ENCODE peak calls at places on chromosomes 3 and 15, in eight cellular contexts. Y is heart right ventricle, S is neural progenitor cell, U is thyroid gland, A is uterus, N is RWPE1, M is lower lobe of right lung, C is RWPE2. B is an unnamed sample.

GRCh38 chr15:101258238-101259144 is 6.6 kb upstream of the CHSY1 start:
- DNase-seq in S (peak; percentile 75), N (peak; percentile 61), M (no peak), Y (no peak), C (no peak), A (peak; percentile 66), U (peak; percentile 61), B (peak; percentile 71)

GRCh38 chr15:88630141-88630721 is 8.6 kb upstream of the ISG20 start:
- DNase-seq in Y (no peak), S (no peak), C (peak; percentile 85), A (peak; percentile 61), N (no peak), U (no peak), M (no peak), B (no peak)

GRCh38 chr3:138941259-138941885 is 5.6 kb downstream of the FOXL2 start:
- DNase-seq in M (no peak), C (no peak), Y (no peak), U (no peak), N (no peak), A (no peak), S (peak; percentile 79), B (no peak)

GRCh38 chr15:59313703-59314332 is 58.9 kb downstream of the MYO1E start:
- DNase-seq in Y (peak; percentile 63), M (peak; percentile 87), S (no peak), N (peak; percentile 84), U (peak; percentile 95), C (peak; percentile 94), A (peak; percentile 90), B (peak; percentile 43)

GRCh38 chr3:164723396-164723795 is 354.9 kb downstream of the SI start:
- DNase-seq in M (no peak), U (no peak), A (no peak), C (no peak), S (peak; percentile 26), N (no peak), Y (no peak), B (no peak)

GRCh38 chr3:132034097-132034485 is 723 bp downstream of the CPNE4 start:
- DNase-seq in A (no peak), N (no peak), M (no peak), U (no peak), Y (no peak), S (peak; percentile 12), C (no peak), B (no peak)

GRCh38 chr3:40720863-40721262 is 196.1 kb downstream of the ZNF621 start:
- DNase-seq in C (no peak), A (no peak), U (no peak), Y (no peak), N (no peak), M (no peak), S (peak; percentile 48), B (no peak)

GRCh38 chr15:98548172-98548971 is 100.0 kb upstream of the IGF1R start:
- DNase-seq in A (peak; percentile 70), N (peak; percentile 71), S (peak; percentile 80), C (peak; percentile 84), U (peak; percentile 70), M (peak; percentile 82), Y (peak; percentile 70), B (peak; percentile 66)

GRCh38 chr3:193829781-193830180 is 236.8 kb downstream of the OPA1 start:
- DNase-seq in S (no peak), C (peak; percentile 80), U (peak; percentile 82), N (peak; percentile 83), A (no peak), M (no peak), Y (no peak), B (no peak)

GRCh38 chr3:186953011-186953487 is 22.7 kb downstream of the ST6GAL1 start:
- DNase-seq in Y (no peak), N (no peak), U (no peak), S (no peak), A (no peak), M (no peak), C (no peak), B (no peak)

GRCh38 chr3:86221601-86222000 is 769.3 kb downstream of the VGLL3 start:
- DNase-seq in U (no peak), M (no peak), Y (no peak), A (no peak), N (no peak), C (no peak), S (no peak), B (no peak)

DNA sequence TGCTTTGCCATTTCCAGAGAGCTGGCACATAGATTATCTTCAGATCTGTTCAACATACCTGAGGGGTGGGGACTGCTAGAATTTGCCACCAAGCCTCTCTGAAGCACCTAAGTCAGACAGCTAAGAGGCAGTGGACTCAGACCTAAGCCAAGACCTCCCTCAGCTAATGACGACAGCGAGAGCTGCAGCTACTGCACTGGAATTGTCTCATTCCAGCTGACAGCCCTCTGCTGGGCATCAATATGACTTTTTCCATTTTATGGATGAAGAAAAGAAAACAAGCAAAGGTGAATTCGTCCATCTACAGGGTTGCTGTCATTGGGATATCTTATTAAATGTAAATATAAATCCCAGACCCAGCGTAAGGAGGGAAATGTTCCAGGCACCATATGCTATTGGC is 85.3 kb upstream of the LRTM1 start:
- DNase-seq in S (peak; percentile 26), M (no peak), A (no peak), N (no peak), Y (no peak), C (no peak), U (peak; percentile 14), B (no peak)
- TF ChIP-seq CTCF in S (peak; percentile 30), M (no peak), A (no peak), N (no peak), Y (no peak), C (no peak), U (peak; percentile 19), B (no peak)

GRCh38 chr3:11155341-11156025 is 1.2 kb downstream of the HRH1 start:
- DNase-seq in M (peak; percentile 64), N (peak; percentile 69), S (peak; percentile 84), U (peak; percentile 57), C (no peak), A (peak; percentile 74), Y (peak; percentile 65), B (peak; percentile 62)
- H3K27ac ChIP-seq in M (peak overlapping the region; percentile 58), N (peak overlapping the region; percentile 87), S (no peak overlapping the region), U (no peak overlapping the region), C (peak overlapping the region; percentile 19), A (peak overlapping the region; percentile 52), Y (no peak overlapping the region), B (peak overlapping the region; percentile 13)

DNA sequence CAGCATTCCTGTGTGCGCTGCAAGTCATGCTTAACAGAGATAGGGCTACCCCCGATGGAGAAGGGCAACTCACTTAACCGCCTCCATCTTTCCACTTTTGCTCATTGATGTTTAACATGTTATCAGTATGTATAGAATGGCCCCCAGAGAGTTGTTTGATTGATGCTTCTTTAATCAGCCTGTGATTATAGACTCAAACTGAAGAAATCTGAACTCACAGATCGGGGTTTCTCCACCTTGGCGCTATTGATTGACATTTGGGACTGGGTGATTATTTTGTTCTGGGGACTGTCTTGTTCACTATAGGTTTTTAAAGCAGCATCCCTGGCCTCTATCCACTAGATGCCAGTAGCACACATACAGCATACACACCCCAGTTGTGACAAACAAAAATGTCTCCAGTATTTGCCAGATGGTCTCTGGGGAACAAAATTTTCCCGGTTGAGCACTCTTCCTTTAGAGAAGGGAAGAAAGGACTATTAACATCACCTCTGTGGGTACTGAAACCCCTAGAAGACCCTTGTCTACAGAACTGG is 54.4 kb downstream of the LARS2 start:
- DNase-seq in N (no peak), Y (no peak), A (no peak), U (no peak), M (no peak), C (no peak), S (no peak), B (no peak)
- TF ChIP-seq CTCF in N (no peak), Y (no peak), A (no peak), U (no peak), M (no peak), C (peak; percentile 16), S (no peak), B (no peak)

GRCh38 chr15:72970965-72971746 is 81.1 kb upstream of the NEO1 start:
- DNase-seq in A (no peak), U (no peak), N (no peak), M (no peak), S (no peak), Y (no peak), C (no peak), B (no peak)
- H3K27ac ChIP-seq in A (peak overlapping the region; percentile 77), U (peak overlapping the region; percentile 20), N (no peak overlapping the region), M (peak overlapping the region; percentile 50), S (no peak overlapping the region), Y (no peak overlapping the region), C (no peak overlapping the region), B (peak overlapping the region; percentile 71)

DNA sequence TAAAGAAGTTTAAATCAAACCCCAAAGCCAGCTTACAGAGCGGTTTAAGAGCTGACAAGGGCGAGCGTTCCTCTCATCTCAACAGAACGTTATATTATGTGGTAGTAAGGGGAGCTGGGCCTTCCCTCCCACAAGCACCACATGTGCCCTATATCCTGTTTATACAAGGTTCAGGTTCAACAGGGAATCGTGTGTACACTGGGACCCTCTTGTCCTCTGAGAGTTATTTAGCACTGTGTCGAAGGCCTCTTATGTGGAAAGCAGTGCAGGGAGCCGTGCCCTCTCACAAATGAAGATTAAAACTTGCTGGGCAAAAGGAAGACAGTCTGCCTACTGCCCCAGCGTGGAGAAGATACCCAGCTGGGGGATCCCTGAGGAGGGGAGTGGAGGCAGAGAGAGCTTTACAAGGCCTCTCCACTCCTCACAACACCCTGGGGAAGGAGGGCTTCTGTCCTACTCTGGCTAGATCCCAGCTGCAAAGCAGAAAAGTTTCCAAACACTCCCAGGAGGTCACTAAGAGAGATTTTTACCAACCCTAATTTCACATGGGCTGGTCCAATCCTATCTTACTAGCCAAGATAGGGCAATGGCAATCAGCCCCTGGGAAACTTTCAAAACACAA is 2.9 kb downstream of the TLE3 start:
- DNase-seq in N (no peak), M (no peak), U (peak; percentile 85), S (no peak), C (no peak), Y (no peak), A (no peak), B (no peak)
- TF ChIP-seq CTCF in N (no peak), M (no peak), U (no peak), S (no peak), C (no peak), Y (no peak), A (no peak), B (no peak)

GRCh38 chr3:105610473-105610872 is 243.8 kb downstream of the ALCAM start:
- DNase-seq in C (no peak), N (no peak), A (no peak), M (no peak), Y (no peak), U (peak; percentile 62), S (no peak), B (no peak)
- H3K27ac ChIP-seq in C (no peak overlapping the region), N (no peak overlapping the region), A (no peak overlapping the region), M (no peak overlapping the region), Y (no peak overlapping the region), U (peak overlapping the region; percentile 85), S (no peak overlapping the region), B (no peak overlapping the region)

DNA sequence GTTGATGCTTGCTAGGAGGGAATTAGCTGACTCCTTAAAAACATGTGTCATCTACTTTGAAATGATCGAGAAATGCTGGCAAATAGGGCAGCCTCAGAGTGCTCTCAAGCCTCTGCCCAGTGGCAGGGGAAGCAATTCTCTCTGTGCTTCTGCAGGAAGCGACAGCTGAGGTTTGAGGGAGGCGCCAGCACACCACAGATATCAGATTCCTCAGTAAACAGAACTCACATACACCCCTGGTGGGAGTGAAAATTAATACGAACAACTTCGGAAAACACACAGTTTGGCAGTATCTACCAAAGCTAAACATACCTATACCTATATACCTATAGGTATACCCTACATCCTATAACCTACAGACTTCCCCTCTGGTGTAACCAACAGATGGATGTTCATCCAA is 61.3 kb downstream of the NSMCE3 start:
- DNase-seq in Y (no peak), S (no peak), A (no peak), U (no peak), N (peak; percentile 21), C (no peak), M (no peak), B (no peak)
- TF ChIP-seq CTCF in Y (no peak), S (no peak), A (no peak), U (no peak), N (no peak), C (peak; percentile 32), M (no peak), B (no peak)

B was measured in tibial nerve.